ENCODE peak calls at places on chromosomes 2 and 18, in four cellular contexts. F is adrenal gland, P is foreskin fibroblast, V is astrocyte. R is an unnamed sample.

GRCh38 chr2:240299710-240300068 is 135.8 kb upstream of the GPC1 start:
- DNase-seq in V (no peak), F (no peak), P (no peak), R (no peak)

GRCh38 chr2:226115832-226116200 is 683.8 kb downstream of the IRS1 start:
- DNase-seq in P (no peak), V (peak), F (no peak), R (no peak)

GRCh38 chr2:43294973-43295603 is 68.7 kb upstream of the ZFP36L2 start:
- DNase-seq in V (no peak), F (no peak), P (peak), R (no peak)

GRCh38 chr18:57586243-57587049 is at the start of gene FECH:
- DNase-seq in F (peak), V (peak), P (peak), R (peak)

GRCh38 chr18:2027026-2027425 is 544.3 kb downstream of the METTL4 start:
- DNase-seq in V (peak), F (no peak), P (no peak), R (no peak)

GRCh38 chr2:224221455-224221913 is 180.4 kb downstream of the FAM124B start:
- DNase-seq in V (peak), P (peak), F (no peak), R (no peak)

GRCh38 chr2:171703574-171704347 is 16.5 kb downstream of the DYNC1I2 start:
- DNase-seq in P (peak), F (no peak), V (peak), R (no peak)

GRCh38 chr18:23384778-23385736 is 68.0 kb upstream of the RIOK3 start:
- DNase-seq in V (no peak), P (no peak), F (no peak), R (no peak)

GRCh38 chr2:28726177-28726576 is 25.5 kb upstream of the PPP1CB start:
- DNase-seq in F (no peak), P (no peak), V (no peak), R (no peak)

GRCh38 chr2:18987021-18987420 is 371.4 kb downstream of the OSR1 start:
- DNase-seq in P (no peak), V (peak), F (no peak), R (no peak)

GRCh38 chr2:235564884-235565530 is 71.2 kb downstream of the AGAP1 start:
- DNase-seq in F (no peak), P (no peak), V (no peak), R (no peak)

GRCh38 chr2:11777066-11777782 is 30.8 kb downstream of the LPIN1 start:
- DNase-seq in V (no peak), F (no peak), P (peak), R (no peak)